ENCODE peak calls at places on chromosomes 2 and 18, in eight cellular contexts. One of them, this sample, is unnamed.
A peak's percentile ranks its signal among the peaks of the same experiment; 100 is the strongest.

GRCh38 chr2:62222674-62223073 is 26.8 kb downstream of the B3GNT2 start:
- DNase-seq in NCI-H82: no peak
- DNase-seq in GM23248: no peak
- DNase-seq in ELR: no peak
- DNase-seq in IMR-90: no peak
- DNase-seq in T1000: no peak
- DNase-seq in GF-D8: no peak
- DNase-seq in hippocampal formation: no peak
- DNase-seq in this sample: no peak

GRCh38 chr18:44709297-44710117 is 28.8 kb downstream of the SETBP1 start:
- DNase-seq in NCI-H82: no peak
- DNase-seq in GM23248: no peak
- DNase-seq in ELR: no peak
- DNase-seq in IMR-90: no peak
- DNase-seq in T1000: no peak
- DNase-seq in GF-D8: no peak
- DNase-seq in hippocampal formation: no peak
- DNase-seq in this sample: no peak

GRCh38 chr2:122858813-122859212 is 1103.4 kb downstream of the TSN start:
- DNase-seq in NCI-H82: no peak
- DNase-seq in GM23248: no peak
- DNase-seq in ELR: no peak
- DNase-seq in IMR-90: no peak
- DNase-seq in T1000: no peak
- DNase-seq in GF-D8: no peak
- DNase-seq in hippocampal formation: no peak
- DNase-seq in this sample: no peak

GRCh38 chr2:64455545-64455944 is 1.6 kb downstream of the LGALSL start:
- DNase-seq in NCI-H82: no peak
- DNase-seq in GM23248: no peak
- DNase-seq in ELR: peak; percentile 6
- DNase-seq in IMR-90: no peak
- DNase-seq in T1000: no peak
- DNase-seq in GF-D8: no peak
- DNase-seq in hippocampal formation: no peak
- DNase-seq in this sample: no peak

GRCh38 chr18:34809697-34810096 is 99.6 kb downstream of the DTNA start:
- DNase-seq in NCI-H82: peak; percentile 62
- DNase-seq in GM23248: peak; percentile 79
- DNase-seq in ELR: peak; percentile 45
- DNase-seq in IMR-90: peak; percentile 32
- DNase-seq in T1000: no peak
- DNase-seq in GF-D8: no peak
- DNase-seq in hippocampal formation: peak; percentile 27
- DNase-seq in this sample: peak; percentile 5

GRCh38 chr18:12008181-12008767 is 27.0 kb downstream of the IMPA2 start:
- DNase-seq in NCI-H82: no peak
- DNase-seq in GM23248: no peak
- DNase-seq in ELR: no peak
- DNase-seq in IMR-90: no peak
- DNase-seq in T1000: no peak
- DNase-seq in GF-D8: no peak
- DNase-seq in hippocampal formation: no peak
- DNase-seq in this sample: no peak

GRCh38 chr2:136006658-136007057 is 21.2 kb upstream of the DARS1 start:
- DNase-seq in NCI-H82: no peak
- DNase-seq in GM23248: peak; percentile 12
- DNase-seq in ELR: peak; percentile 26
- DNase-seq in IMR-90: peak; percentile 43
- DNase-seq in T1000: no peak
- DNase-seq in GF-D8: no peak
- DNase-seq in hippocampal formation: no peak
- DNase-seq in this sample: no peak

GRCh38 chr2:216517447-216517846 is 18.8 kb downstream of the RPL37A start:
- DNase-seq in NCI-H82: no peak
- DNase-seq in GM23248: no peak
- DNase-seq in ELR: no peak
- DNase-seq in IMR-90: no peak
- DNase-seq in T1000: no peak
- DNase-seq in GF-D8: no peak
- DNase-seq in hippocampal formation: no peak
- DNase-seq in this sample: no peak

GRCh38 chr18:26181343-26181826 is 44.9 kb upstream of the TAF4B start:
- DNase-seq in NCI-H82: no peak
- DNase-seq in GM23248: no peak
- DNase-seq in ELR: no peak
- DNase-seq in IMR-90: no peak
- DNase-seq in T1000: no peak
- DNase-seq in GF-D8: no peak
- DNase-seq in hippocampal formation: no peak
- DNase-seq in this sample: no peak

GRCh38 chr2:88690591-88691338 is 708 bp upstream of the RPIA start:
- DNase-seq in NCI-H82: peak; percentile 65
- DNase-seq in GM23248: peak; percentile 72
- DNase-seq in ELR: peak; percentile 47
- DNase-seq in IMR-90: peak; percentile 2
- DNase-seq in T1000: no peak
- DNase-seq in GF-D8: no peak
- DNase-seq in hippocampal formation: no peak
- DNase-seq in this sample: peak; percentile 53

This sample was measured in NCI-H345.